ENCODE peak calls at places on chromosomes 4 and X, in nine cellular contexts. F, R, D, Q, L, T, G, Z and B are unnamed samples.

GRCh38 chrX:46576458-46576857 is 2.9 kb downstream of the CHST7 start:
- DNase-seq in F (no peak), R (no peak), D (no peak), Q (no peak), L (no peak), T (peak; percentile 18), G (no peak), Z (no peak), B (no peak)

GRCh38 chr4:89836031-89836777 is 757 bp downstream of the SNCA start:
- DNase-seq in F (peak; percentile 26), R (no peak), D (peak; percentile 8), Q (no peak), L (no peak), T (no peak), G (no peak), Z (no peak), B (no peak)

GRCh38 chr4:183966371-183966770 is 61.3 kb downstream of the STOX2 start:
- DNase-seq in F (no peak), R (no peak), D (peak; percentile 65), Q (no peak), L (no peak), T (no peak), G (no peak), Z (no peak), B (no peak)

GRCh38 chr4:156173937-156174336 is 220.3 kb upstream of the CTSO start:
- DNase-seq in F (no peak), R (no peak), D (no peak), Q (no peak), L (no peak), T (no peak), G (no peak), Z (no peak), B (no peak)

GRCh38 chr4:120085705-120086104 is 19.1 kb upstream of the MAD2L1 start:
- DNase-seq in F (no peak), R (no peak), D (no peak), Q (no peak), L (no peak), T (no peak), G (no peak), Z (no peak), B (no peak)

GRCh38 chr4:17027495-17027894 is 129.1 kb upstream of the LDB2 start:
- DNase-seq in F (no peak), R (no peak), D (peak; percentile 97), Q (no peak), L (no peak), T (no peak), G (no peak), Z (no peak), B (no peak)

GRCh38 chrX:2703991-2704369 is 12.9 kb downstream of the CD99 start:
- DNase-seq in F (no peak), R (no peak), D (peak; percentile 16), Q (no peak), L (no peak), T (no peak), G (peak; percentile 78), Z (no peak), B (peak; percentile 38)

GRCh38 chr4:173231916-173232315 is 63.3 kb downstream of the GALNT7 start:
- DNase-seq in F (no peak), R (no peak), D (peak; percentile 49), Q (no peak), L (no peak), T (no peak), G (no peak), Z (no peak), B (no peak)

GRCh38 chr4:156969136-156969535 is 2.5 kb downstream of the PDGFC start:
- DNase-seq in F (no peak), R (no peak), D (no peak), Q (no peak), L (no peak), T (no peak), G (no peak), Z (no peak), B (no peak)

GRCh38 chr4:74311696-74312313 is 3.5 kb downstream of the EPGN start:
- DNase-seq in F (no peak), R (no peak), D (peak; percentile 83), Q (no peak), L (no peak), T (no peak), G (no peak), Z (no peak), B (peak; percentile 36)

GRCh38 chrX:81241753-81242152 is 39.9 kb downstream of the SH3BGRL start:
- DNase-seq in F (no peak), R (no peak), D (peak; percentile 17), Q (no peak), L (no peak), T (peak; percentile 20), G (no peak), Z (no peak), B (no peak)

GRCh38 chr4:90159193-90159592 is 32.0 kb downstream of the CCSER1 start:
- DNase-seq in F (no peak), R (no peak), D (peak; percentile 86), Q (no peak), L (no peak), T (no peak), G (no peak), Z (no peak), B (no peak)

GRCh38 chr4:156970501-156971167 is 965 bp downstream of the PDGFC start:
- DNase-seq in F (peak; percentile 44), R (no peak), D (peak; percentile 83), Q (no peak), L (no peak), T (peak; percentile 47), G (peak; percentile 87), Z (peak; percentile 92), B (peak; percentile 48)

GRCh38 chr4:102858828-102859464 is 9.8 kb upstream of the CISD2 start:
- DNase-seq in F (no peak), R (no peak), D (no peak), Q (no peak), L (no peak), T (no peak), G (no peak), Z (no peak), B (no peak)

GRCh38 chr4:159983080-159983479 is 880.2 kb downstream of the RAPGEF2 start:
- DNase-seq in F (no peak), R (no peak), D (no peak), Q (no peak), L (no peak), T (no peak), G (no peak), Z (no peak), B (no peak)

GRCh38 chr4:72902354-72902753 is 167.2 kb downstream of the COX18 start:
- DNase-seq in F (no peak), R (no peak), D (no peak), Q (no peak), L (no peak), T (no peak), G (no peak), Z (no peak), B (no peak)

GRCh38 chr4:184320630-184321029 is 103.0 kb upstream of the ENPP6 start:
- DNase-seq in F (no peak), R (no peak), D (no peak), Q (no peak), L (no peak), T (no peak), G (no peak), Z (no peak), B (no peak)

GRCh38 chr4:138561276-138561880 is 319.2 kb upstream of the SLC7A11 start:
- DNase-seq in F (no peak), R (no peak), D (no peak), Q (no peak), L (no peak), T (no peak), G (no peak), Z (no peak), B (no peak)

GRCh38 chrX:154019633-154020499 is at the start of gene IRAK1:
- DNase-seq in F (peak; percentile 18), R (peak; percentile 79), D (peak; percentile 57), Q (peak; percentile 38), L (peak; percentile 43), T (no peak), G (no peak), Z (no peak), B (peak; percentile 66)

GRCh38 chr4:72974694-72975487 is 94.6 kb downstream of the COX18 start:
- DNase-seq in F (no peak), R (no peak), D (peak; percentile 12), Q (no peak), L (no peak), T (no peak), G (no peak), Z (no peak), B (no peak)

GRCh38 chrX:41265615-41266014 is 68.3 kb upstream of the DDX3X start:
- DNase-seq in F (peak; percentile 1), R (peak; percentile 27), D (no peak), Q (peak; percentile 37), L (peak; percentile 17), T (peak; percentile 14), G (no peak), Z (no peak), B (peak; percentile 4)

GRCh38 chrX:25019707-25020390 is 4.1 kb upstream of the ARX start:
- DNase-seq in F (no peak), R (no peak), D (no peak), Q (no peak), L (no peak), T (no peak), G (no peak), Z (no peak), B (no peak)

GRCh38 chr4:22315643-22316042 is 200.2 kb downstream of the ADGRA3 start:
- DNase-seq in F (no peak), R (no peak), D (no peak), Q (no peak), L (no peak), T (no peak), G (no peak), Z (no peak), B (no peak)

GRCh38 chr4:114474401-114474800 is 124.2 kb upstream of the UGT8 start:
- DNase-seq in F (no peak), R (no peak), D (peak; percentile 21), Q (no peak), L (no peak), T (no peak), G (no peak), Z (no peak), B (no peak)

GRCh38 chr4:1323635-1324442 is 23.2 kb upstream of the UVSSA start:
- DNase-seq in F (no peak), R (no peak), D (peak; percentile 84), Q (no peak), L (no peak), T (no peak), G (peak; percentile 63), Z (no peak), B (no peak)

GRCh38 chrX:132257116-132257515 is 37.9 kb upstream of the RAP2C start:
- DNase-seq in F (no peak), R (no peak), D (no peak), Q (no peak), L (no peak), T (no peak), G (no peak), Z (no peak), B (no peak)

GRCh38 chrX:48892896-48893295 is 4.7 kb downstream of the TIMM17B start:
- DNase-seq in F (no peak), R (no peak), D (no peak), Q (no peak), L (no peak), T (no peak), G (peak; percentile 65), Z (no peak), B (no peak)

GRCh38 chr4:13678186-13678924 is 50.8 kb upstream of the BOD1L1 start:
- DNase-seq in F (no peak), R (no peak), D (peak; percentile 10), Q (no peak), L (no peak), T (no peak), G (no peak), Z (no peak), B (no peak)

GRCh38 chrX:110021180-110022022 is 18.5 kb downstream of the TMEM164 start:
- DNase-seq in F (no peak), R (no peak), D (peak; percentile 34), Q (no peak), L (no peak), T (no peak), G (no peak), Z (no peak), B (peak; percentile 25)